ENCODE peak calls at places on chromosomes 13 and 19, in five cellular contexts. W, D, O, N and M are unnamed samples.

GRCh38 chr13:21986602-21987001 is 315.7 kb downstream of the FGF9 start:
- DNase-seq in W (no peak), N (no peak), O (no peak), D (no peak), M (no peak)

GRCh38 chr13:21341637-21342422 is 117.3 kb downstream of the ZDHHC20 start:
- DNase-seq in D (no peak), W (no peak), N (no peak), O (no peak), M (no peak)

GRCh38 chr13:23701646-23702045 is 131.4 kb downstream of the TNFRSF19 start:
- DNase-seq in O (no peak), N (no peak), D (no peak), W (no peak), M (no peak)

GRCh38 chr19:33740811-33741396 is 55.8 kb upstream of the KCTD15 start:
- DNase-seq in D (no peak), O (peak), W (peak), N (peak), M (peak)

GRCh38 chr19:18059902-18060301 is 26.8 kb downstream of the IL12RB1 start:
- DNase-seq in W (no peak), D (no peak), O (no peak), N (no peak), M (no peak)

GRCh38 chr19:38975214-38975860 is at the start of gene FBXO17:
- DNase-seq in N (peak), D (peak), W (peak), O (no peak), M (peak)

GRCh38 chr13:37383066-37383465 is 215.5 kb downstream of the POSTN start:
- DNase-seq in O (no peak), N (no peak), D (no peak), W (no peak), M (no peak)

GRCh38 chr19:2962018-2962670 is 15.2 kb upstream of the TLE6 start:
- DNase-seq in W (peak), N (peak), O (peak), D (peak), M (peak)

GRCh38 chr13:111460548-111461444 is 140.4 kb downstream of the TEX29 start:
- DNase-seq in N (peak), D (peak), O (peak), W (no peak), M (no peak)

GRCh38 chr13:45496942-45497341 is 32.2 kb downstream of the COG3 start:
- DNase-seq in D (no peak), W (no peak), O (no peak), N (no peak), M (no peak)

GRCh38 chr19:55528030-55528801 is 8.7 kb downstream of the SBK2 start:
- DNase-seq in W (no peak), D (peak), N (no peak), O (no peak), M (no peak)

GRCh38 chr13:37640499-37640898 is 41.9 kb upstream of the POSTN start:
- DNase-seq in N (peak), O (peak), D (no peak), W (no peak), M (peak)

GRCh38 chr19:30842926-30843325 is 470.7 kb downstream of the ZNF536 start:
- DNase-seq in N (no peak), O (no peak), D (no peak), W (no peak), M (no peak)

GRCh38 chr19:23906835-23907234 is 7.9 kb upstream of the ZNF726 start:
- DNase-seq in W (no peak), N (no peak), D (no peak), O (no peak), M (no peak)

GRCh38 chr13:100491164-100491847 is 97.3 kb downstream of the GGACT start:
- DNase-seq in D (no peak), W (no peak), O (peak), N (no peak), M (peak)

GRCh38 chr13:113186061-113186900 is 22.2 kb downstream of the PCID2 start:
- DNase-seq in W (no peak), O (no peak), N (no peak), D (no peak), M (no peak)

GRCh38 chr19:41811036-41811435 is 14.6 kb downstream of the CEACAM3 start:
- DNase-seq in W (no peak), N (no peak), D (no peak), O (peak), M (no peak)

GRCh38 chr13:35722438-35723060 is 246.1 kb upstream of the MAB21L1 start:
- DNase-seq in N (no peak), W (no peak), O (peak), D (no peak), M (no peak)

GRCh38 chr19:4007836-4008539 is 452 bp downstream of the PIAS4 start:
- DNase-seq in N (peak), O (no peak), D (peak), W (peak), M (peak)

GRCh38 chr13:106028916-106029315 is 506.5 kb downstream of the EFNB2 start:
- DNase-seq in D (no peak), O (no peak), N (no peak), W (no peak), M (no peak)

GRCh38 chr13:43786472-43786765 is 353 bp downstream of the ENOX1 start:
- DNase-seq in D (no peak), N (no peak), O (no peak), W (no peak), M (no peak)

GRCh38 chr13:43787518-43787891 is 733 bp upstream of the ENOX1 start:
- DNase-seq in N (no peak), D (no peak), W (no peak), O (no peak), M (no peak)

GRCh38 chr13:43785681-43786471 is 896 bp downstream of the ENOX1 start:
- DNase-seq in W (peak), O (no peak), N (peak), D (peak), M (peak)

GRCh38 chr13:43786766-43787517 is at the start of gene ENOX1:
- DNase-seq in D (peak), O (no peak), N (peak), W (no peak), M (peak)

DNA sequence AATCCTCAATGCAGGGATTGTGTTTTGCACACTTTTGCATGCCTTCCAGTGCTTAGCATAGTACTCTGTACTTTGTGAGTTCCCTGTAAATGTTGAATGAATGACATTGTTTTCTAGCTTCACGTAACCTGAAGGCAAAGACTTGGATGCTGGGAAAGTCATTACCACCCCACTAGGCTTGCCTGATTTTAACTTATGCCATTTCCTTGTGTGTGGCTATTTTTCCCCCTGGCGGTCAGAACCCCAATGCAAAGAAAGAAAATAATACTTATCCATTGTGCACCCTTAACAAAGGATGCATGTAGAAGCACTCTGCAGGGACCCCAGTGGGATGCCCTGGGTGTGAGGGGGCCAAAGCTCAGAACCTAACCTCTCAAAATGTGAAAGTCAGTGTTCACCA is 1.2 kb upstream of the ENOX1 start:
- DNase-seq in D (peak), O (no peak), N (peak), W (no peak), M (peak)
- TF ChIP-seq MAX in D (no peak), O (no peak), N (no peak), W (no peak), M (no peak)

DNA sequence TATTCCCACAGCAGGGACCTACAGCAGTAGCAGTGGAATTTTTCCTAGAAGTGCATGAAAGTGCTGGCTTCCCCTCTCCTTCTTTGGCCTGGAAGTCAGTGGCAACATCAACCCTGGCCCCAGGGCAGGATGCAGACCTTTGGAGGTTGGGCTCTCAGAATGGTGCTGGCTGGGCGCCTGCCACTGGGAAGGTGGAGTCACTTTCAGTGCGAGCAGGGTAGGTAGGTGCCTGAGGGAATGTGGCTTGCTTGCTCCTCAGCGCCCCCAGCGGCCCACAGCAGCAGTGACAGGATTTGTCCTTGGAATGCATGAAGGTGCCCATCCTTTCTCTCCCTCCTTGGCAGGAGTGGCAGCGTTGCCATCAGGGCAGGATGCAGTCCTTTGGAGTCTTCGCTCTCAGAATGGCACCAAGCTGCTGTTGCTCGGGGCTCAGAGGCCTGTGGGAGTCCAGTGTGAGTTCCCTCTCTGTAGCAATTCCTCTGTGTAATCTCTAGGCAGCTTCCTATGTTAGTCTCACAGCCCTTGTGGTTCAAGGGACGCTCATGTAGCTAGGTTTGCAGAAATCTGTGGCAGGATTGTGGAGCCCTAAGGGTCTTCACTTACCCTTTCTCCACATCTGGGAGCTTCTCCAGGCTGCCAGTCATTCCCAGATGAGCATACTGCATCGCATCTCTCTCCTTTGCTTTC is 354.4 kb upstream of the DACH1 start:
- DNase-seq in O (peak), N (peak), W (peak), D (no peak), M (peak)
- TF ChIP-seq MAX in O (no peak), N (peak), W (no peak), D (no peak), M (no peak)

GRCh38 chr13:51585696-51586095 is 1.4 kb downstream of the WDFY2 start:
- DNase-seq in W (no peak), D (no peak), O (peak), N (no peak), M (no peak)

GRCh38 chr13:51583875-51584730 is at the start of gene WDFY2:
- DNase-seq in W (peak), D (peak), O (peak), N (peak), M (peak)

GRCh38 chr13:51585234-51585672 is 991 bp downstream of the WDFY2 start:
- DNase-seq in N (no peak), D (no peak), W (no peak), O (peak), M (peak)

GRCh38 chr13:51583469-51583874 is 790 bp upstream of the WDFY2 start:
- DNase-seq in W (no peak), D (no peak), N (no peak), O (no peak), M (no peak)

GRCh38 chr13:51584731-51585191 is 499 bp downstream of the WDFY2 start:
- DNase-seq in W (peak), N (peak), O (peak), D (peak), M (no peak)
- TF ChIP-seq MAX in W (no peak), N (peak), O (peak), D (no peak), M (no peak)

DNA sequence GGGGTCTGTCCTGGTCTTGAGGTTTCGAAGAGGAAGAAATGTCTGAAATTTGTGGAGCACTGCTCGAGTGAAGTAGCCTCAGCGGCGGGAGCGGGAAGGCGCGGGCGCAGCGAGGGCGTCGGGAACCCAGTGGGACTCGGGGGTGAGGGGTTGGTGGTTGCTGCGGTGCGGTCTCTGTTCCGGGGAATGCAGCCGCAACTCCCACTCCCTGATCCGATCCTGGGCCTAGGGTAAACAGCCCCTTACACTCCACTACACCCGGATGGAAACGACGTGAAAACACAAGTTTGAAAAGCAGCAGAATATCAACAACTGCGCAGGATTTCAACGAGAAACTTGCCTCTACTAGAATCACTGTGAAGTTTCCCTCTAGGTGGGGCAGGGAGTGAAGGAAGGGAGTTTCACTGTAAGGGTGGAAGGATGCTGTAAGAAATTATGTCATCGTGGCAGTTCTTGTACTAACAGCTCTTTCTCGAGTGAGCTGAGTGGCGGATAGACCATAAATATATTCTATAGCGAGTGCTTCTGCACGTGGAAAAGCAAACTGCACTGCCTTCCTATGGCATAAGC is 2.0 kb upstream of the KLF12 start:
- DNase-seq in W (no peak), O (no peak), D (peak), N (peak), M (peak)
- TF ChIP-seq MAX in W (no peak), O (no peak), D (no peak), N (no peak), M (no peak)

DNA sequence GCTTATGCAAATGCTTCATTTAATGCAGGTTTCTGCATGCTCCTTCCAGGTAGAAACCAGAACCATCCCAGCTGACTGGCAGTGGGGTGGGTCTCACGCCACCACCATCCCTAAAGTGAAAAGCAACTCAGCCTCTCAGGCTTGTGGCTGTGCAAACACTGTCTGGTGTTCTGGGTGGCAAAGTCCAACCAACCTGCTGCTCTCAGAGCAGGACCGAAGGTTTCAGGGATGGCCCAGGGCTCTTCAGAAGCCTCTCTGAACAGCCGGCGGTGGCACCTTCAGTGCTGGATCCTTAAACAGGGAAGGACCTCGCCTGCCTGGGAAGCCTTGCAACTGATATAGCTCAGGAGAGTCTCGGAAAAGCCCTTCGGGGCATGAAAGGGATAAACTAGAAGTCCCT is 100.8 kb downstream of the COL4A1 start:
- DNase-seq in N (no peak), O (no peak), D (no peak), W (no peak), M (no peak)
- TF ChIP-seq MAX in N (no peak), O (no peak), D (no peak), W (no peak), M (no peak)

DNA sequence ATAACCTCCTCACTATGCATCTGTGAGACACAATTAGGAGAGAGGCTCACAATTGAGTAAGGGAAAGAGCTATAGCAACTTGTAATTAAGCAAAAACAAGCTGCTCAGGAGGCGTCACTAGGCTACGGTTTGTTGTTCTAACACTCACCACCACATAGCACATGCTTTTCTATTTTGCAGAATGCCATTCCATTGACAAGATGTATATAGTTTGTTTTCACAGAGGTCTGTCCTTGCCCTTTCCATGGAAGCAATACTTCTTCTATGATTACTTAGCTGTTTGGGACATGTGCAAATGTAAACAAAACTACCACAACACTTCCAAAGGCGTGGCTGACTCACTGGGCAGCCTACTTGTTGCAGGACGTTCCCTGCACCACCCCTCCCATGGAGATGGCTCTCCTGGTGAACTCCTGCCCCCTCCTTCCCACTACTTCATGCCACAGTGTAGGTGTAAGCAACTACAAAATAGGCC is 33.9 kb upstream of the FAM216B start:
- DNase-seq in D (no peak), O (no peak), W (no peak), N (no peak), M (peak)
- TF ChIP-seq MAX in D (no peak), O (no peak), W (no peak), N (no peak), M (no peak)